ENCODE peak calls at places on chromosomes 2 and 18, in nine cellular contexts. F is brain microvascular endothelial cell; K is CD8-positive, alpha-beta T cell; Y is adrenal gland; P is heart left ventricle; X is lower lobe of right lung; Z is RWPE1; A is PC-9; B is uterus. S is an unnamed sample.

GRCh38 chr2:171794918-171795317 is 99.1 kb downstream of the SLC25A12 start:
- DNase-seq in F (no peak), K (no peak), Y (no peak), P (no peak), X (no peak), Z (no peak), A (no peak), B (no peak), S (no peak)

GRCh38 chr2:13652531-13653313 is 936.0 kb downstream of the TRIB2 start:
- DNase-seq in F (peak; percentile 87), K (no peak), Y (no peak), P (no peak), X (no peak), Z (peak; percentile 56), A (no peak), B (no peak), S (no peak)

GRCh38 chr18:12394428-12394827 is 13.3 kb upstream of the PRELID3A start:
- DNase-seq in F (no peak), K (no peak), Y (no peak), P (no peak), X (no peak), Z (no peak), A (no peak), B (no peak), S (peak; percentile 72)

GRCh38 chr2:48613211-48613610 is 4.4 kb upstream of the GTF2A1L start:
- DNase-seq in F (no peak), K (no peak), Y (no peak), P (no peak), X (no peak), Z (no peak), A (no peak), B (no peak), S (no peak)

GRCh38 chr18:34611904-34612303 is 98.2 kb upstream of the DTNA start:
- DNase-seq in F (no peak), K (no peak), Y (no peak), P (peak; percentile 50), X (no peak), Z (no peak), A (no peak), B (no peak), S (no peak)

GRCh38 chr2:44949329-44950151 is 8.0 kb downstream of the SIX3 start:
- DNase-seq in F (peak; percentile 39), K (no peak), Y (no peak), P (no peak), X (peak; percentile 28), Z (no peak), A (no peak), B (no peak), S (peak; percentile 64)

GRCh38 chr2:96470636-96471035 is 34.5 kb downstream of the NEURL3 start:
- DNase-seq in F (peak; percentile 4), K (peak; percentile 66), Y (peak; percentile 45), P (peak; percentile 50), X (peak; percentile 65), Z (no peak), A (no peak), B (no peak), S (peak; percentile 45)

GRCh38 chr2:85053802-85054201 is 79.4 kb upstream of the TCF7L1 start:
- DNase-seq in F (peak; percentile 53), K (no peak), Y (peak; percentile 40), P (no peak), X (no peak), Z (peak; percentile 61), A (peak; percentile 74), B (no peak), S (no peak)

GRCh38 chr18:41599529-41599928 is 355.5 kb upstream of the PIK3C3 start:
- DNase-seq in F (no peak), K (no peak), Y (no peak), P (no peak), X (no peak), Z (no peak), A (no peak), B (no peak), S (no peak)

GRCh38 chr2:217049376-217049775 is 189.5 kb upstream of the TNP1 start:
- DNase-seq in F (no peak), K (no peak), Y (no peak), P (no peak), X (no peak), Z (no peak), A (no peak), B (no peak), S (no peak)
- TF ChIP-seq CTCF in F (no peak), K (no peak), Y (no peak), P (no peak), X (no peak), Z (no peak), A (no peak), B (no peak), S (no peak)

GRCh38 chr2:237259201-237259600 is 154.8 kb downstream of the COL6A3 start:
- DNase-seq in F (peak; percentile 45), K (no peak), Y (no peak), P (no peak), X (no peak), Z (no peak), A (no peak), B (no peak), S (no peak)
- H3K27ac ChIP-seq in F (peak overlapping the region; percentile 2), K (no peak overlapping the region), Y (no peak overlapping the region), P (peak overlapping the region; percentile 80), X (peak overlapping the region; percentile 43), Z (no peak overlapping the region), A (no peak overlapping the region), B (peak overlapping the region; percentile 98), S (peak overlapping the region; percentile 76)

GRCh38 chr18:29196307-29196706 is 1019.4 kb upstream of the CDH2 start:
- DNase-seq in F (no peak), K (no peak), Y (no peak), P (no peak), X (no peak), Z (no peak), A (no peak), B (no peak), S (no peak)

GRCh38 chr18:29188760-29189159 is 1011.8 kb upstream of the CDH2 start:
- DNase-seq in F (no peak), K (no peak), Y (no peak), P (no peak), X (no peak), Z (peak; percentile 26), A (no peak), B (no peak), S (no peak)

GRCh38 chr18:29185801-29186200 is 1008.9 kb upstream of the CDH2 start:
- DNase-seq in F (no peak), K (no peak), Y (no peak), P (no peak), X (no peak), Z (no peak), A (no peak), B (no peak), S (no peak)

DNA sequence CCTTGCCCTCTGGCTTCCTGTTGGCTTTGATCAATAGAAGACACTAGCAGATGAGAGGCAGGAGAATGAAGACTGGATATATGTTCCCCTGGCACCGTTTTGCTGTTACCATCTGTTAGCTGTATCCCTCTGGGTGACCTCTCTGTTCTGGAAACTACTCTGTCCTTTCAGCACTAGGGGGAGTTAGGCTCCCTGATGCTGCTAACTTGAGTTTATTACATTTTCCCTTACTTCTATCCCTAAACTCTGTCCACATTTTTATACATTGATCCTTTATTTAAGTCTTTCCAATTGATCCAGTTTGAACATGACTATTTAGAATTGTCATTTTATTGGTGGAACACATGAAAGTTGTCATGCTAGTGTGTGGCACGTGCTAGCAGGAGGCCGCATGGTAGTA is 1014.3 kb upstream of the CDH2 start:
- DNase-seq in F (no peak), K (no peak), Y (no peak), P (no peak), X (no peak), Z (peak; percentile 2), A (no peak), B (no peak), S (no peak)
- TF ChIP-seq CTCF in F (peak; percentile 63), K (no peak), Y (no peak), P (no peak), X (no peak), Z (no peak), A (no peak), B (no peak), S (no peak)

GRCh38 chr2:241638063-241638660 is 669 bp downstream of the ATG4B start:
- DNase-seq in F (no peak), K (no peak), Y (no peak), P (no peak), X (no peak), Z (no peak), A (no peak), B (no peak), S (no peak)
- H3K27ac ChIP-seq in F (peak overlapping the region; percentile 96), K (peak overlapping the region; percentile 80), Y (peak overlapping the region; percentile 99), P (peak overlapping the region; percentile 97), X (peak overlapping the region; percentile 99), Z (peak overlapping the region; percentile 96), A (no peak overlapping the region), B (peak overlapping the region; percentile 98), S (peak overlapping the region; percentile 98)

GRCh38 chr2:70921031-70921430 is 14.7 kb upstream of the ATP6V1B1 start:
- DNase-seq in F (no peak), K (no peak), Y (no peak), P (no peak), X (no peak), Z (no peak), A (no peak), B (no peak), S (no peak)

GRCh38 chr2:70922591-70923234 is 13.0 kb upstream of the ATP6V1B1 start:
- DNase-seq in F (no peak), K (no peak), Y (no peak), P (no peak), X (no peak), Z (no peak), A (no peak), B (no peak), S (no peak)

GRCh38 chr2:70926042-70926441 is 9.7 kb upstream of the ATP6V1B1 start:
- DNase-seq in F (no peak), K (no peak), Y (no peak), P (no peak), X (no peak), Z (no peak), A (no peak), B (no peak), S (no peak)

GRCh38 chr2:70921839-70922590 is 13.7 kb upstream of the ATP6V1B1 start:
- DNase-seq in F (no peak), K (no peak), Y (no peak), P (no peak), X (no peak), Z (no peak), A (no peak), B (no peak), S (no peak)

GRCh38 chr2:70923378-70924015 is 12.2 kb upstream of the ATP6V1B1 start:
- DNase-seq in F (no peak), K (no peak), Y (no peak), P (no peak), X (no peak), Z (no peak), A (no peak), B (no peak), S (peak; percentile 16)
- TF ChIP-seq CTCF in F (peak; percentile 49), K (no peak), Y (no peak), P (no peak), X (no peak), Z (no peak), A (peak; percentile 31), B (no peak), S (no peak)

GRCh38 chr2:207338610-207339009 is 172.9 kb upstream of the KLF7 start:
- DNase-seq in F (no peak), K (no peak), Y (no peak), P (no peak), X (no peak), Z (no peak), A (no peak), B (no peak), S (no peak)
- H3K27ac ChIP-seq in F (no peak overlapping the region), K (no peak overlapping the region), Y (no peak overlapping the region), P (peak overlapping the region; percentile 63), X (no peak overlapping the region), Z (peak overlapping the region; percentile 72), A (no peak overlapping the region), B (no peak overlapping the region), S (no peak overlapping the region)

GRCh38 chr2:105856576-105856975 is 111.9 kb downstream of the NCK2 start:
- DNase-seq in F (no peak), K (peak; percentile 13), Y (no peak), P (no peak), X (no peak), Z (peak; percentile 18), A (no peak), B (no peak), S (no peak)
- TF ChIP-seq CTCF in F (no peak), K (no peak), Y (peak; percentile 5), P (no peak), X (no peak), Z (no peak), A (no peak), B (no peak), S (no peak)